ENCODE peak calls at places on chromosomes 2 and 18, in four cellular contexts. O is K562, X is HL-60, B is GM12878. C is an unnamed sample.

GRCh38 chr2:137838255-137839092 is 125.8 kb upstream of the HNMT start:
- DNase-seq in O (peak), X (peak), B (no peak), C (no peak)

GRCh38 chr18:48697441-48697840 is 158.6 kb downstream of the CTIF start:
- DNase-seq in B (no peak), X (no peak), O (no peak), C (no peak)

GRCh38 chr18:50981381-50981780 is 13.5 kb downstream of the ELAC1 start:
- DNase-seq in B (no peak), X (no peak), O (no peak), C (no peak)

GRCh38 chr2:89841476-89841840 is 1150.0 kb downstream of the RPIA start:
- DNase-seq in O (no peak), B (no peak), X (no peak), C (no peak)

GRCh38 chr18:26225915-26226228 is 373 bp upstream of the TAF4B start:
- DNase-seq in O (no peak), X (no peak), B (no peak), C (no peak)

GRCh38 chr18:7155887-7156286 is 38.3 kb upstream of the LAMA1 start:
- DNase-seq in O (no peak), B (no peak), X (no peak), C (no peak)

GRCh38 chr2:213067888-213068287 is 83.5 kb downstream of the IKZF2 start:
- DNase-seq in O (no peak), B (no peak), X (no peak), C (no peak)

GRCh38 chr2:23826771-23827170 is 100.2 kb downstream of the ATAD2B start:
- DNase-seq in B (no peak), X (no peak), O (no peak), C (no peak)

GRCh38 chr2:239715202-239715601 is 309.9 kb downstream of the NDUFA10 start:
- DNase-seq in O (no peak), B (no peak), X (no peak), C (no peak)

GRCh38 chr2:177296047-177296446 is 31.5 kb upstream of the NFE2L2 start:
- DNase-seq in X (no peak), B (no peak), O (no peak), C (no peak)

GRCh38 chr2:70712916-70713315 is 55.1 kb downstream of the ADD2 start:
- DNase-seq in O (no peak), X (no peak), B (no peak), C (no peak)

GRCh38 chr2:213216461-213216860 is 65.0 kb upstream of the IKZF2 start:
- DNase-seq in O (no peak), X (no peak), B (no peak), C (no peak)

GRCh38 chr18:47175283-47175894 is 775 bp downstream of the IER3IP1 start:
- DNase-seq in O (no peak), X (peak), B (no peak), C (no peak)

GRCh38 chr18:79589601-79590091 is 90.0 kb upstream of the CTDP1 start:
- DNase-seq in B (no peak), O (no peak), X (no peak), C (no peak)

GRCh38 chr2:400988-401679 is 113.2 kb upstream of the ALKAL2 start:
- DNase-seq in B (no peak), O (no peak), X (no peak), C (no peak)

GRCh38 chr2:100105678-100106054 is 36.7 kb downstream of the AFF3 start:
- DNase-seq in B (no peak), X (no peak), O (no peak), C (no peak)

GRCh38 chr2:113762377-113763118 is 6.1 kb upstream of the SLC35F5 start:
- DNase-seq in X (no peak), O (no peak), B (no peak), C (no peak)

GRCh38 chr2:46276652-46277051 is 20.6 kb upstream of the EPAS1 start:
- DNase-seq in X (no peak), O (no peak), B (no peak), C (no peak)

GRCh38 chr2:199306116-199306515 is 151.6 kb downstream of the SATB2 start:
- DNase-seq in O (no peak), B (no peak), X (no peak), C (no peak)

GRCh38 chr2:31138037-31138962 is at the start of gene GALNT14:
- DNase-seq in O (no peak), B (no peak), X (peak), C (peak)

GRCh38 chr2:238787507-238787906 is 60.4 kb upstream of the TWIST2 start:
- DNase-seq in X (no peak), B (no peak), O (no peak), C (no peak)

GRCh38 chr18:22452226-22452668 is 34.5 kb upstream of the CTAGE1 start:
- DNase-seq in B (no peak), O (peak), X (no peak), C (no peak)

DNA sequence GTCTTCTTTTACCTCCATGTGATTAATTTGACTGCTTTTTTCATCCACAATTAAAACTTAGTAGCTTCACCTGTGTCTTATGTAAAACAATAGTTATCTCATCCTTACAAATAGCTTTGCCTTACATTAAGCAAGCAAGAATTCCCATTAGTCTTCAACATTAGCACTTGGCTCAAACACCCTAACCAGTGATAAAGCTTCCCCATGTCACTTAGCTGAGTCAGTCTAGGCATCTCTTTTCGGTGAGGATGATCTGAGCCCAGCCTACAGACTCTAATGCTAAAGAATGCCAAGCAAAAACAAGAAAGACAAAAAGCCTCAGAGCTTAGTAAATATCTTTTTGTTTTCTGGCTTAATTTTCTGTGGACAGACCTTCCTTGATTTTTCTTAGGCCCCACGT is 26.1 kb downstream of the GAD1 start:
- DNase-seq in X (no peak), B (no peak), O (no peak), C (no peak)
- TF ChIP-seq SPI1 in X (no peak), B (no peak), O (no peak), C (no peak)

GRCh38 chr2:56448999-56449431 is 265.2 kb downstream of the CCDC85A start:
- DNase-seq in B (no peak), O (no peak), X (no peak), C (no peak)

GRCh38 chr2:56450083-56450482 is 266.3 kb downstream of the CCDC85A start:
- DNase-seq in B (no peak), O (no peak), X (no peak), C (no peak)

GRCh38 chr2:56449449-56449860 is 265.7 kb downstream of the CCDC85A start:
- DNase-seq in O (no peak), X (no peak), B (no peak), C (no peak)

GRCh38 chr2:56448403-56448998 is 264.7 kb downstream of the CCDC85A start:
- DNase-seq in X (no peak), B (no peak), O (no peak), C (no peak)

DNA sequence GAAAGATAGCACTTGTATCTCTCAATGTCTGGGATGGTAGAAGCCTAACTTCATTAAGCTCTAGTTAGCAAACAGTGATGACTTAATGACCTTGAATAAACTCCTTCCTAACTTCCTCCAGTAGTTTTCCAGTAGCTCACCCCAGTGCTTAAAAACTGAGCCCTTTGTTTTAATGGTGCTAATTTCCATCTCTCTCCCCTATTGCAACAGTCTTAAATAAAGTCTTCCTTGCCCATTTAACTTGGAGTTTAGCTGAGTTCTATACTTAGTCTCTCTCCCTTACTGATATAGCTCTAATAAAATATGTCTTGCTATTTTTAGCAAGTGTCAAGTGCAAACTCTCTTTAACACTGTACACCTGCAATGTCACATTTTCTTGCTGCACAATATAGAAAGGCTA is 267.0 kb downstream of the CCDC85A start:
- DNase-seq in O (no peak), X (no peak), B (no peak), C (no peak)
- TF ChIP-seq SPI1 in O (no peak), X (no peak), B (no peak), C (no peak)

GRCh38 chr18:28736223-28736622 is 559.3 kb upstream of the CDH2 start:
- DNase-seq in O (no peak), B (no peak), X (no peak), C (no peak)

GRCh38 chr18:28736951-28737350 is 560.0 kb upstream of the CDH2 start:
- DNase-seq in B (no peak), X (no peak), O (no peak), C (no peak)

GRCh38 chr18:28740575-28740974 is 563.6 kb upstream of the CDH2 start:
- DNase-seq in X (no peak), O (no peak), B (no peak), C (no peak)

DNA sequence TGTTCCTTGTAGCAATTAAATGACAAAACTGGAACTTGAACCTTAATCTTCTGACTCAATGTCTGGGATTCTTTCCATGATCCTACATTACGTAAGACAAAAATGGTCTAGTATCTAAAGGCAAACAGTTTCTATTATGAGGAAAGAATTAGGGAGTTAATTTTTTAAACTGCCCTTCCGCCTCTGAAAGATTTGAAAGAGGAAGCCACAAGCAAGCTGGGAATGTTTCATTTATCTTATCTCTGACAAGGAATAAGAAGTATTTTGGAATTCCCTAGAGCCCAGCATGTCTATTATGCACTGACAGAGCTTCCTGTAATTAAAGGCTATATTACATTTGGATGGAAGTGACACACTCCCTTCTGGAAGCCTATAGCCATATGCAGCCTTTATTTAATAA is 558.8 kb upstream of the CDH2 start:
- DNase-seq in X (no peak), B (no peak), O (no peak), C (no peak)
- TF ChIP-seq SPI1 in X (no peak), B (no peak), O (no peak), C (no peak)

GRCh38 chr2:111042772-111043771 is 77.6 kb upstream of the BCL2L11 start:
- DNase-seq in B (no peak), X (peak), O (no peak), C (no peak)

GRCh38 chr2:111044066-111044465 is 76.6 kb upstream of the BCL2L11 start:
- DNase-seq in O (no peak), B (no peak), X (no peak), C (no peak)

GRCh38 chr2:111039984-111040383 is 80.7 kb upstream of the BCL2L11 start:
- DNase-seq in O (no peak), X (no peak), B (no peak), C (no peak)

GRCh38 chr2:111041398-111042202 is 79.1 kb upstream of the BCL2L11 start:
- DNase-seq in B (no peak), X (no peak), O (no peak), C (no peak)

DNA sequence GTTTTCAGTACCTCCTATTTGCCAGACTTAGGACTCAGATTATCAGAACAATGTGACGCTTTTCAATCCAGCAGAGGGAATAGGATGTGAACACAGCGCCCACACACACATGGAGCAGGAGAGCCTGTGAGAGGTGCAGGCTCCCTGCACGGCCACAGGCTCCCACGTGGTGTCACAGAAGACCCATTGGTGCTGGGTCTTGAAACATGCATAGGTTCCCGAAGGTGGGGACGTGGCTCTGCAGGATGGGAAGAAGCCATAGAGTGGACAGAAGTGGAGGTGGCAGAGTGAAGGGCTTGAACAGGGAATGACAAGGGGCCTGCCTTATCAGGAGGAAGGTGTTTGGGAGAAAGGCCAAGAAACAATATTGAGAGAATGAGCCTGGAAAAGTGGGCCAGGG is 78.5 kb upstream of the BCL2L11 start:
- DNase-seq in X (no peak), O (no peak), B (no peak), C (no peak)
- TF ChIP-seq SPI1 in X (no peak), O (no peak), B (no peak), C (no peak)

GRCh38 chr18:24586662-24587360 is 126.4 kb downstream of the HRH4 start:
- DNase-seq in X (no peak), B (no peak), O (no peak), C (no peak)
- TF ChIP-seq SPI1 in X (no peak), B (no peak), O (no peak), C (no peak)

DNA sequence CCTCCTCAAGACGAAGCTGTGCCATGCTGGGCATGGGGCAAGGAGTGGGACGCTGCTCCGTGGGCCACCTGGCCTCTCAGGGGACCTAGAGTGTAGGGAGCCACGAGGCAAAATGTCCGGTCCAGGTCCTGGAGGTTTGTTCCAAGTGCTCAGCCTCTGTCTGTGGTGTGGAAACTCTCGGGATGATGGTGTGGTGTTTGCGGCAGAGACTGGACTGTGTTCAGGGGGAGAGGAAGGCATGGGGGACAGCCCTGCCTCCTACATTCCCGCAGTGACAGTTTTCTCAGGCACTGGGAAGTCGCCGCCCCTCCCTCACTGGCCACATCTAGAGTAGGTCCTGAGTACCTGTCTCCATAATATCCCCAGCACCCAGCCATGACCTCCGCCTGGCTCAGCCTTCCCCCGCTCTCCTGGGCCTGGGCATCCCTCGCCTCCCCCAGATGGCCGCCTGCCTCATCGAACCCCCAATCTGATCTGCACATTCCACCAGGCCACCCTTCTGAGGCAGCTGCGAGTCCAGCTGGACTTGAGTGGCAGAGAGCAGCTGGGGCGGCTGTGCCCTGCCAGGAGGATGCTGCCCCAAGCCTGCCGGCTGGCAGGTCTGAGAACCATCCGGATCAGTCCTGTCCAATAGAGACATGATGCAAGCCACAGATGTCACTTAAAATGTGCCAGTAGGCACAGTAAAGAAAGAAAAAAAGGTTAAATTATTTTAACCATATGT is 6.2 kb downstream of the KCNIP3 start:
- DNase-seq in B (no peak), X (no peak), O (no peak), C (no peak)
- TF ChIP-seq SPI1 in B (no peak), X (no peak), O (no peak), C (no peak)

GRCh38 chr2:171810409-171810993 is 83.5 kb downstream of the SLC25A12 start:
- DNase-seq in O (no peak), B (no peak), X (no peak), C (no peak)
- TF ChIP-seq SPI1 in O (no peak), B (no peak), X (no peak), C (no peak)